ENCODE peak calls at places on chromosomes 4 and X, in five cellular contexts. L is ascending aorta; I is CD8-positive, alpha-beta T cell; T is A549; R is tibial nerve. Z is an unnamed sample. For H3K4me1, the result is how much of the 10 kb centered on the place peaks cover.

GRCh38 chr4:158169516-158169915 is 3.3 kb downstream of the GASK1B start:
- DNase-seq in L (no peak), T (no peak), R (no peak), I (no peak), Z (no peak)

GRCh38 chr4:161256716-161257115 is 907.1 kb downstream of the FSTL5 start:
- DNase-seq in I (no peak), L (no peak), T (peak), R (no peak), Z (no peak)

GRCh38 chr4:16969696-16970135 is 71.3 kb upstream of the LDB2 start:
- DNase-seq in I (no peak), T (no peak), L (no peak), R (no peak), Z (no peak)

GRCh38 chr4:163137581-163137980 is 29.1 kb downstream of the NAF1 start:
- DNase-seq in T (no peak), I (no peak), L (no peak), R (no peak), Z (no peak)

GRCh38 chrX:55187281-55187680 is 32.9 kb upstream of the PAGE5 start:
- DNase-seq in L (no peak), T (no peak), R (no peak), I (no peak), Z (no peak)

GRCh38 chr4:74056858-74057562 is 18.5 kb upstream of the CXCL3 start:
- DNase-seq in R (no peak), I (no peak), L (no peak), T (peak), Z (no peak)

GRCh38 chr4:82469776-82470345 is 39.5 kb downstream of the ENOPH1 start:
- DNase-seq in T (no peak), L (no peak), I (no peak), R (no peak), Z (no peak)

GRCh38 chrX:73127700-73128241 is 48.5 kb upstream of the PABPC1L2A start:
- DNase-seq in I (no peak), T (peak), L (no peak), R (no peak), Z (no peak)

GRCh38 chrX:153769158-153769864 is 5.3 kb downstream of the PLXNB3 start:
- DNase-seq in L (no peak), T (no peak), R (no peak), I (no peak), Z (no peak)

GRCh38 chrX:116427976-116428375 is 8.4 kb upstream of the SLC6A14 start:
- DNase-seq in L (no peak), I (no peak), R (no peak), T (no peak), Z (no peak)

GRCh38 chr4:128812360-128812958 is 3.0 kb downstream of the JADE1 start:
- DNase-seq in R (peak), L (peak), T (peak), I (no peak), Z (peak)

GRCh38 chr4:10783351-10783750 is 98.8 kb upstream of the CLNK start:
- DNase-seq in T (no peak), I (no peak), L (no peak), R (no peak), Z (no peak)

GRCh38 chrX:153505361-153505760 is 10.6 kb downstream of the BGN start:
- DNase-seq in I (no peak), T (no peak), R (no peak), L (no peak), Z (no peak)

GRCh38 chr4:52868138-52868537 is 6.0 kb downstream of the RASL11B start:
- DNase-seq in I (no peak), T (no peak), L (no peak), R (no peak), Z (no peak)

GRCh38 chr4:153234923-153235322 is 30.7 kb downstream of the TRIM2 start:
- DNase-seq in R (no peak), T (no peak), L (no peak), I (no peak), Z (no peak)

GRCh38 chr4:3713346-3713745 is 52.8 kb upstream of the ADRA2C start:
- DNase-seq in L (no peak), R (no peak), I (no peak), T (no peak), Z (no peak)

GRCh38 chr4:169271692-169272007 is 894 bp upstream of the SH3RF1 start:
- DNase-seq in T (no peak), R (no peak), I (no peak), L (no peak), Z (no peak)

GRCh38 chr4:75671802-75672421 is 1.3 kb downstream of the G3BP2 start:
- DNase-seq in T (no peak), R (no peak), I (no peak), L (no peak), Z (no peak)

GRCh38 chr4:10164877-10165283 is 48.3 kb upstream of the WDR1 start:
- DNase-seq in L (no peak), R (no peak), T (peak), I (no peak), Z (no peak)

GRCh38 chr4:24473309-24473721 is 111.0 kb downstream of the DHX15 start:
- DNase-seq in I (no peak), T (peak), R (no peak), L (no peak), Z (peak)

GRCh38 chrX:39144965-39145364 is 343.7 kb downstream of the MID1IP1 start:
- DNase-seq in T (no peak), R (no peak), L (no peak), I (no peak), Z (peak)

GRCh38 chr4:8560265-8561047 is 19.7 kb upstream of the GPR78 start:
- DNase-seq in T (peak), I (no peak), L (no peak), R (no peak), Z (no peak)

GRCh38 chr4:176742211-176742610 is 50.5 kb downstream of the VEGFC start:
- DNase-seq in R (no peak), L (no peak), I (no peak), T (no peak), Z (no peak)

GRCh38 chrX:21740329-21741274 is 17.3 kb downstream of the SMPX start:
- DNase-seq in R (peak), T (no peak), I (no peak), L (no peak), Z (no peak)

GRCh38 chr4:68906238-68907137 is 45.1 kb downstream of the UGT2A3 start:
- DNase-seq in L (no peak), R (no peak), I (no peak), T (no peak), Z (no peak)

GRCh38 chr4:4423706-4424498 is 37.0 kb downstream of the NSG1 start:
- DNase-seq in T (no peak), L (peak), R (no peak), I (no peak), Z (no peak)

GRCh38 chrX:20591246-20591645 is 324.5 kb upstream of the RPS6KA3 start:
- DNase-seq in L (no peak), I (no peak), T (no peak), R (no peak), Z (no peak)

GRCh38 chrX:1440506-1440905 is 12.2 kb downstream of the ASMTL start:
- DNase-seq in I (no peak), L (no peak), R (no peak), T (no peak), Z (no peak)

GRCh38 chr4:85426366-85426765 is 48.6 kb upstream of the ARHGAP24 start:
- DNase-seq in R (no peak), L (no peak), I (no peak), T (no peak), Z (no peak)

GRCh38 chr4:130257271-130257670 is 1161.3 kb downstream of the C4orf33 start:
- DNase-seq in I (no peak), L (no peak), T (peak), R (no peak), Z (no peak)

GRCh38 chr4:110619401-110620247 is 3.3 kb downstream of the PITX2 start:
- DNase-seq in I (no peak), R (no peak), L (no peak), T (no peak), Z (no peak)

GRCh38 chr4:35970366-35970960 is 273.9 kb downstream of the ARAP2 start:
- DNase-seq in I (no peak), L (no peak), R (no peak), T (no peak), Z (no peak)

GRCh38 chrX:45596190-45596808 is 395.6 kb upstream of the DIPK2B start:
- DNase-seq in L (no peak), T (no peak), I (no peak), R (no peak), Z (no peak)

GRCh38 chrX:154505726-154506125 is 10.3 kb downstream of the FAM3A start:
- DNase-seq in R (no peak), I (no peak), L (no peak), T (no peak), Z (no peak)

GRCh38 chr4:8073206-8073863 is 85.3 kb downstream of the ABLIM2 start:
- DNase-seq in R (no peak), L (no peak), I (no peak), T (no peak), Z (no peak)

GRCh38 chr4:182205293-182205692 is 37.9 kb upstream of the TENM3 start:
- DNase-seq in I (no peak), R (no peak), L (no peak), T (no peak), Z (no peak)

GRCh38 chr4:182206266-182206665 is 36.9 kb upstream of the TENM3 start:
- DNase-seq in T (no peak), R (no peak), I (no peak), L (no peak), Z (no peak)

GRCh38 chr4:182207806-182208483 is 35.3 kb upstream of the TENM3 start:
- DNase-seq in R (no peak), I (no peak), L (no peak), T (peak), Z (no peak)

GRCh38 chr4:182208651-182209050 is 34.6 kb upstream of the TENM3 start:
- DNase-seq in R (no peak), L (no peak), I (no peak), T (no peak), Z (no peak)

GRCh38 chr4:182206916-182207315 is 36.3 kb upstream of the TENM3 start:
- DNase-seq in I (no peak), L (no peak), R (no peak), T (no peak), Z (no peak)
- H3K4me1 ChIP-seq in I (under half), L (under half), R (under half), T (under half), Z (under half)

DNA sequence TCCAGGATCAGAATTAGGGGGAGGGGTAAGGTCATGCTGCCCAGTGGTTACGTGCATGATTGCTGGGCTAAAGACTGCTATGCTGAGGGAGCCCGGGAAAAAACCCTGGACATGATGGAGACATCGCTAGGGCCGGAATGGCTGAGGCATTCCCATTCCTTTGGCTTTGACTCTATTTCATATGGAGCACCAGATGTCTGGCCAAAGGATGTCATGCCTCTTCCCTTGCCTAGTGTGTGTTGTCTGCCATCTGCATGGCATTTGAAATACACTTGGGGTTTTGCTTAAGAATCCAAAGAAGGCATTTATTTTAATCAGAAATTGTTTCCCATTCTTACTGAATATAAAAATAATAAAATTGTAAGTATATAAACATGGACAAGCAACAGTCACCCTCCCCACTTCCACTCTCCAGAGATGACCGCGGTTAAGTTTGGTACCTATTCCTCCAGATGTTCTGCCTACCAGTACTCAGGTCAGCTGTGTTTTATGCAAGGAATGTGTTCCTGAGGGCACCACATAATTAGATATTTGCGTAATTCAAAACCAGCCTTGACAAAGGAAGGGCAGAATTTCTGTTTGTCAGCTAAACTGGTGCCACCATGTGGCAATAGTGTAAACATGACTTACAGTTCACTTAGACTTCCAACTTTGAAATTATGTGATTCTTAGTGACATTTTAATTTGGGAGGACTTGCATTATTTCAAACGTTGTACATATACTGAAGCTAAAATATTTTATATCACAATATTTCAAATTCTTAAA is 105.9 kb downstream of the CT47B1 start:
- DNase-seq in L (no peak), R (no peak), T (peak), I (no peak), Z (peak)
- TF ChIP-seq CTCF in L (peak), R (peak), T (peak), I (peak), Z (peak)

GRCh38 chr4:106607566-106607965 is 239.0 kb upstream of the GIMD1 start:
- DNase-seq in L (no peak), R (no peak), I (no peak), T (no peak), Z (no peak)
- H3K4me1 ChIP-seq in L (under half), R (under half), I (under half), T (under half), Z (under half)

DNA sequence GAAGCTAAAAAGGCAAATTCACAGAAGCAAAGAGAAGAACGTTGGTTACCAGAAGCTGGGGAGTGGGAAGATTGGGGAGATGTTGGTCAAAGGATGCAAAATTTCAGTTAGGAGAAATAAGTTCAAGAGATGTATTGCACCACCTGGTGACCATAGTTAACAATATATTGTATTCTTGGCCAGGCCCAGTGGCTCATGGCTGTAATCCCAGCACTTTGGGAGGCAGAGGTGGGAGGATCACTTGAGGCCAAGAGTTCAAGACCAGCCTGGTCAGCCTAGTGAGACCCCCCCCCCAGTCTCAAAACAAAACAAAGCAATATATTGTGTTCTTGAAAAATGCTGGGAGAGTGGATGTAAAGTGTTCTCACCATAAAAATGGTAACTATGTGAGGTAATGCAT is 67.9 kb downstream of the TAB3 start:
- DNase-seq in L (no peak), T (no peak), I (no peak), R (no peak), Z (peak)
- TF ChIP-seq CTCF in L (no peak), T (no peak), I (no peak), R (no peak), Z (peak)

Z was measured in OCI-LY7.